ENCODE peak calls at places on chromosomes 4 and X, in seven cellular contexts. T is H1, C is HepG2, K is Panc1, N is HCT116, G is K562, Y is GM12878. I is an unnamed sample.

GRCh38 chr4:24984602-24985532 is 45.9 kb downstream of the LGI2 start:
- DNase-seq in N (no peak), K (no peak), Y (no peak), C (no peak), G (no peak), T (no peak), I (no peak)

GRCh38 chr4:37422102-37422501 is 177.6 kb downstream of the NWD2 start:
- DNase-seq in T (no peak), G (no peak), N (no peak), K (no peak), C (no peak), Y (no peak), I (no peak)

GRCh38 chr4:1200425-1201035 is 28.1 kb upstream of the SPON2 start:
- DNase-seq in T (no peak), N (no peak), G (peak; percentile 43), C (no peak), Y (no peak), K (no peak), I (peak; percentile 61)

GRCh38 chrX:106917830-106918500 is 2.2 kb upstream of the CLDN2 start:
- DNase-seq in N (peak; percentile 88), Y (no peak), G (no peak), K (no peak), T (no peak), C (no peak), I (no peak)

GRCh38 chrX:1476682-1477081 is 24.0 kb upstream of the ASMTL start:
- DNase-seq in C (no peak), T (no peak), Y (no peak), G (no peak), K (no peak), N (no peak), I (no peak)

GRCh38 chr4:148795156-148795864 is 353.1 kb upstream of the NR3C2 start:
- DNase-seq in Y (no peak), K (no peak), N (no peak), C (no peak), G (no peak), T (peak; percentile 27), I (no peak)

GRCh38 chr4:147787204-147787603 is 55.3 kb downstream of the ARHGAP10 start:
- DNase-seq in T (no peak), C (no peak), G (no peak), N (no peak), K (no peak), Y (no peak), I (no peak)

GRCh38 chr4:28469886-28470285 is 1609.2 kb downstream of the STIM2 start:
- DNase-seq in C (no peak), G (no peak), T (no peak), Y (no peak), N (no peak), K (no peak), I (no peak)

GRCh38 chr4:54234497-54235205 is 5.6 kb downstream of the PDGFRA start:
- DNase-seq in G (no peak), T (no peak), K (no peak), C (no peak), Y (no peak), N (no peak), I (peak; percentile 30)

GRCh38 chr4:74284074-74284473 is 24.2 kb upstream of the EPGN start:
- DNase-seq in N (peak; percentile 22), G (no peak), T (no peak), C (no peak), Y (no peak), K (no peak), I (no peak)

GRCh38 chrX:16986169-16986568 is 39.7 kb downstream of the REPS2 start:
- DNase-seq in N (no peak), T (no peak), G (no peak), Y (no peak), K (no peak), C (no peak), I (no peak)

GRCh38 chr4:2673157-2673556 is 83.0 kb downstream of the TNIP2 start:
- DNase-seq in C (peak; percentile 8), T (no peak), G (peak; percentile 49), K (no peak), Y (no peak), N (no peak), I (no peak)

GRCh38 chr4:2672082-2672481 is 84.1 kb downstream of the TNIP2 start:
- DNase-seq in N (no peak), K (no peak), C (no peak), T (no peak), G (no peak), Y (no peak), I (no peak)

GRCh38 chr4:2672700-2673099 is 83.4 kb downstream of the TNIP2 start:
- DNase-seq in G (no peak), C (no peak), Y (no peak), K (no peak), N (no peak), T (no peak), I (no peak)

GRCh38 chr4:2667428-2667827 is 88.7 kb downstream of the TNIP2 start:
- DNase-seq in C (no peak), Y (no peak), T (no peak), N (no peak), G (no peak), K (no peak), I (no peak)

DNA sequence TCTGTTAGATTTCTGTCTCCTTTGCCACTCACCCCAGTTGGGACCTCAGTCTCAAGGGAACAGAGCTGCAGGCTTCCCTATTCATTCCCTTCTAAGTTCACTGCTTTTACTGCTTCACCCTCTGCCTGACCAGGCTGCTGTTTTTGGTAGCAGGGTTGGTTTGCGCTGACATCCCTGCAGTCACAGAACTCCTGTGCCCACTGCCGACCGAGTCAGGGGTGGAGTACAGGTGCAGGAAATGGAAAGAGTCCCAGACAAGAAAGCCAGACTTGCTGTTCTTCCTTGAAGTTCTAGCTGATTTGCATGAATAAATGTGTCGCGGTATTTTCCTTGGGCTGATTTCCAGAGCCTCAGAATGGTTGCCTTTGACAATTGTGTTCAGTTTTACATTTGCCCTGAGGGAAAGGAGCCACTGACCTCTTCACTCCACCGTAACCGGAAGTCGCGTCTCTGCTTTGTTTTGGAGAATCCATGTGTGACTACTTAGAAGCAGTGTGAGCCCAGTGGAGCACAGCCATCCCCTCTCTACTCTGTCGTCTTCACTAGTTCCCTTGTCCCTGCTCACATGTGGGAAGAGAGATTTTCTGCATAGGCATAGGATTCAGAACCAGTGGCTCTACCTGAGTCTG is 84.8 kb downstream of the TNIP2 start:
- DNase-seq in N (no peak), G (no peak), C (no peak), T (no peak), Y (no peak), K (no peak), I (no peak)
- TF ChIP-seq SIN3A in N (no peak), G (no peak), C (no peak), T (no peak), Y (no peak), K (no peak), I (no peak)

GRCh38 chrX:44291468-44292116 is 51.9 kb downstream of the EFHC2 start:
- DNase-seq in C (no peak), G (no peak), Y (no peak), T (no peak), K (no peak), N (no peak), I (no peak)

GRCh38 chrX:44290718-44291117 is 52.8 kb downstream of the EFHC2 start:
- DNase-seq in N (no peak), Y (no peak), T (no peak), G (no peak), C (no peak), K (no peak), I (no peak)
- TF ChIP-seq SIN3A in N (no peak), Y (no peak), T (no peak), G (no peak), C (no peak), K (no peak), I (no peak)

DNA sequence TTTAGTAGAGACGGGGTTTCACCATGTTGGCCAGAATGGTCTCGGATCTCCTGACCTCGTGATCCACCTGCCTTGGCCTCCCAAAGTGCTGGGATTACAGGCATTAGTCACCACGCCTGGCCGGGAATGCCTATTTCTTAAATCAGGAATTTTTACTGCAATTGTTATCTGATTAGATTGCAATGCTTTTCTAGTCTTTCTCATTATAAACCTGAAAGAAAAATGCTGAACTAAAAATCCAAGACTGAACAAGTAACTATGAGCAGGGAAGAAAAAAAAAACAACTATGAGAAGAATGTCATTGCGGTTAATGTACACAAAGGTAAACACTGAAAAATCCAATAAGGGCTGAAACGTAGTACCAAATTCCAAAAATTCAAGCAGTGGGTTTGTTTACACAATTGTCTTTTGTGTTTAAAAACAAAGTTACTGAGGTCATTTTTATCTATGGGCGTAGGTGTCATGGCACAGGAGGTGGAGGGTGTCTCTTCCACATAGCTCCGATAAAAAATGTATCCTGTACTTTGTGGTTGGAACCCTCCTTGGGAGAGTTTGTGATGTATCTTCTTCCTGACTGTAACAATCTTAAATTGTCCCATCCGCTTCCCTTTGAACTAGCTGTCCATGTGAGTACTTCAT is 11.0 kb upstream of the TMEM156 start:
- DNase-seq in T (no peak), C (peak; percentile 94), Y (no peak), G (no peak), K (no peak), N (no peak), I (no peak)
- TF ChIP-seq SIN3A in T (no peak), C (no peak), Y (no peak), G (no peak), K (no peak), N (no peak), I (no peak)

DNA sequence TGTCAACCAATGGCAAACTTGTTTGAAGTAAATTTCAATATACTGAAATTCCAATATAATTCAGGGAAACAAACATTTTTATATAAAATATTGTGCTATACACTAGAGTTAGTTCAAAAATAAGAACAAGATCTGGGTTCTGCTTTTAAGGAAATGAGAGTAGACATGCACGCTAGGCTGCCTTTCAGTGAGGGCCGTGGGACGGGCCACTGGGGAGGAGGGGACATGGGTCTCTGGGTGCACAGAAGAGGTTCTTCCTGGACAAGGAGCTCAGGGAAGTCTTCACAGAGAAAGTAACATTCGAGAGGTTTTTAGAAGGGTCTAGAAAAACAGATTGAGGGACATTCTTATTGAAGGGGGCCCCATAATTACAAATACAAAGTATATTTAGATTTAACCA is 64.4 kb downstream of the SHROOM3 start:
- DNase-seq in G (no peak), Y (no peak), N (no peak), K (no peak), T (no peak), C (no peak), I (no peak)
- TF ChIP-seq SIN3A in G (no peak), Y (no peak), N (no peak), K (no peak), T (no peak), C (no peak), I (no peak)

GRCh38 chrX:66030505-66031317 is 9.2 kb downstream of the VSIG4 start:
- DNase-seq in T (no peak), K (peak; percentile 15), N (peak; percentile 10), C (peak; percentile 0), G (peak; percentile 41), Y (no peak), I (peak; percentile 7)
- TF ChIP-seq SIN3A in T (no peak), K (no peak), N (no peak), C (no peak), G (no peak), Y (no peak), I (no peak)

GRCh38 chrX:39336709-39337294 is 535.5 kb downstream of the MID1IP1 start:
- DNase-seq in Y (peak; percentile 32), G (no peak), C (no peak), N (no peak), T (no peak), K (no peak), I (no peak)
- TF ChIP-seq SIN3A in Y (no peak), G (no peak), C (no peak), N (no peak), T (no peak), K (no peak), I (no peak)

I was measured in SK-N-SH.